ENCODE peak calls at places on chromosomes 16 and 17, in five cellular contexts. S, U, C, G and P are unnamed samples.

GRCh38 chr17:77266891-77267341 is 126.1 kb downstream of the SEC14L1 start:
- DNase-seq in S (no peak), U (no peak), C (no peak), G (no peak), P (no peak)

GRCh38 chr17:10992097-10992496 is 154.2 kb upstream of the PIRT start:
- DNase-seq in S (no peak), U (no peak), C (no peak), G (no peak), P (no peak)

GRCh38 chr16:58413359-58413758 is 21.1 kb downstream of the GINS3 start:
- DNase-seq in S (no peak), U (no peak), C (no peak), G (peak; percentile 33), P (no peak)

GRCh38 chr16:30953511-30954124 is 3.9 kb upstream of the SETD1A start:
- DNase-seq in S (peak; percentile 49), U (no peak), C (peak; percentile 59), G (peak; percentile 64), P (no peak)

GRCh38 chr17:73343168-73343634 is 31.4 kb upstream of the CDC42EP4 start:
- DNase-seq in S (no peak), U (no peak), C (peak; percentile 93), G (peak; percentile 83), P (no peak)

GRCh38 chr17:79666111-79666510 is 55.3 kb upstream of the RBFOX3 start:
- DNase-seq in S (no peak), U (no peak), C (no peak), G (no peak), P (no peak)

GRCh38 chr16:86579268-86580062 is 1.1 kb downstream of the FOXL1 start:
- DNase-seq in S (no peak), U (no peak), C (peak; percentile 51), G (peak; percentile 40), P (no peak)

GRCh38 chr16:66925322-66925840 is at the start of gene RRAD:
- DNase-seq in S (no peak), U (no peak), C (peak; percentile 55), G (peak; percentile 41), P (no peak)

GRCh38 chr16:29862383-29862883 is 593 bp downstream of the CDIPT start:
- DNase-seq in S (no peak), U (no peak), C (peak; percentile 43), G (peak; percentile 28), P (no peak)

GRCh38 chr17:47703191-47703591 is 9.2 kb downstream of the TBKBP1 start:
- DNase-seq in S (no peak), U (no peak), C (no peak), G (no peak), P (no peak)

GRCh38 chr17:71461504-71462197 is 659.2 kb upstream of the SOX9 start:
- DNase-seq in S (no peak), U (no peak), C (no peak), G (no peak), P (no peak)

GRCh38 chr17:31378638-31379037 is 12.8 kb upstream of the RAB11FIP4 start:
- DNase-seq in S (no peak), U (no peak), C (no peak), G (no peak), P (no peak)

GRCh38 chr16:72989203-72989991 is 58.5 kb downstream of the ZFHX3 start:
- DNase-seq in S (no peak), U (no peak), C (peak; percentile 76), G (peak; percentile 87), P (no peak)

GRCh38 chr16:82043680-82044584 is 8.9 kb downstream of the HSD17B2 start:
- DNase-seq in S (no peak), U (no peak), C (peak; percentile 87), G (peak; percentile 67), P (no peak)

GRCh38 chr16:77739493-77739892 is 17.2 kb downstream of the NUDT7 start:
- DNase-seq in S (no peak), U (no peak), C (no peak), G (peak; percentile 30), P (no peak)

GRCh38 chr16:11650641-11651591 is 17.3 kb upstream of the SNN start:
- DNase-seq in S (no peak), U (no peak), C (no peak), G (no peak), P (no peak)

GRCh38 chr17:66585472-66585871 is 249.4 kb upstream of the CACNG5 start:
- DNase-seq in S (no peak), U (no peak), C (no peak), G (no peak), P (no peak)

GRCh38 chr17:16477666-16478065 is 14.3 kb downstream of the LRRC75A start:
- DNase-seq in S (no peak), U (no peak), C (no peak), G (no peak), P (no peak)

GRCh38 chr16:79163666-79164377 is 436.7 kb downstream of the MAF start:
- DNase-seq in S (no peak), U (no peak), C (no peak), G (no peak), P (no peak)

GRCh38 chr17:73954981-73955380 is 248.5 kb upstream of the RPL38 start:
- DNase-seq in S (no peak), U (no peak), C (no peak), G (no peak), P (no peak)

GRCh38 chr17:66098040-66098439 is 93.9 kb downstream of the CEP112 start:
- DNase-seq in S (no peak), U (no peak), C (no peak), G (peak; percentile 44), P (no peak)

GRCh38 chr16:87855852-87856715 is 13.2 kb downstream of the SLC7A5 start:
- DNase-seq in S (no peak), U (no peak), C (no peak), G (peak; percentile 68), P (no peak)

GRCh38 chr16:15059324-15059723 is 3.5 kb upstream of the NTAN1 start:
- DNase-seq in S (no peak), U (no peak), C (no peak), G (no peak), P (no peak)

GRCh38 chr17:33438136-33438535 is 145.0 kb upstream of the ASIC2 start:
- DNase-seq in S (no peak), U (no peak), C (no peak), G (no peak), P (no peak)

GRCh38 chr17:73020110-73020509 is 72.4 kb downstream of the SLC39A11 start:
- DNase-seq in S (no peak), U (no peak), C (no peak), G (peak; percentile 54), P (no peak)

GRCh38 chr16:74480150-74481029 is 59.1 kb upstream of the CLEC18B start:
- DNase-seq in S (no peak), U (no peak), C (peak; percentile 75), G (peak; percentile 82), P (no peak)

GRCh38 chr16:31568577-31569359 is 41.1 kb downstream of the AHSP start:
- DNase-seq in S (no peak), U (no peak), C (no peak), G (no peak), P (no peak)

GRCh38 chr16:57923841-57924240 is 47.1 kb downstream of the CNGB1 start:
- DNase-seq in S (no peak), U (no peak), C (no peak), G (no peak), P (no peak)

GRCh38 chr17:40063915-40064531 is 1.3 kb downstream of the THRA start:
- DNase-seq in S (no peak), U (no peak), C (no peak), G (no peak), P (no peak)

GRCh38 chr17:73363788-73364522 is 52.2 kb upstream of the CDC42EP4 start:
- DNase-seq in S (no peak), U (no peak), C (no peak), G (no peak), P (no peak)

GRCh38 chr17:78257810-78258322 is 26.4 kb downstream of the TMEM235 start:
- DNase-seq in S (no peak), U (no peak), C (no peak), G (no peak), P (no peak)

GRCh38 chr17:48055531-48056245 is 7.5 kb downstream of the NFE2L1 start:
- DNase-seq in S (no peak), U (no peak), C (peak; percentile 80), G (peak; percentile 82), P (no peak)

GRCh38 chr17:5378566-5379207 is 40.8 kb downstream of the NUP88 start:
- DNase-seq in S (no peak), U (no peak), C (no peak), G (no peak), P (no peak)